ENCODE peak calls at places on chromosomes 5 and 9, in six cellular contexts. L, U, A, H, K and G are unnamed samples.

GRCh38 chr5:106172681-106173532 is 1497.8 kb downstream of the EFNA5 start:
- DNase-seq in L (no peak), K (no peak), H (no peak), A (peak), U (no peak), G (no peak)

GRCh38 chr5:453725-454481 is 10.9 kb downstream of the EXOC3 start:
- DNase-seq in H (no peak), A (no peak), L (no peak), U (peak), K (no peak), G (no peak)

GRCh38 chr9:108743426-108743825 is 112.4 kb downstream of the ACTL7B start:
- DNase-seq in L (no peak), K (no peak), A (no peak), U (no peak), H (no peak), G (no peak)

GRCh38 chr5:61641748-61642565 is 309.9 kb downstream of the ZSWIM6 start:
- DNase-seq in A (no peak), L (no peak), H (no peak), U (no peak), K (no peak), G (no peak)

GRCh38 chr9:91043786-91044185 is 242.2 kb downstream of the SYK start:
- DNase-seq in K (no peak), U (no peak), H (no peak), A (no peak), L (no peak), G (no peak)

GRCh38 chr9:133726401-133727276 is 11.5 kb downstream of the SARDH start:
- DNase-seq in U (peak), L (peak), H (peak), A (peak), K (peak), G (no peak)

GRCh38 chr9:135608294-135608998 is 30.9 kb downstream of the GLT6D1 start:
- DNase-seq in U (no peak), H (no peak), K (no peak), A (no peak), L (no peak), G (no peak)

GRCh38 chr5:167940911-167941310 is 350.5 kb upstream of the WWC1 start:
- DNase-seq in H (no peak), A (peak), K (no peak), L (no peak), U (no peak), G (no peak)

GRCh38 chr9:2234371-2234893 is 219.3 kb downstream of the SMARCA2 start:
- DNase-seq in K (peak), L (no peak), A (peak), U (no peak), H (no peak), G (no peak)

GRCh38 chr5:126403156-126403555 is 20.1 kb upstream of the GRAMD2B start:
- DNase-seq in K (no peak), A (no peak), L (no peak), H (no peak), U (no peak), G (no peak)

GRCh38 chr5:88729476-88730182 is 153.4 kb downstream of the MEF2C start:
- DNase-seq in A (peak), L (peak), K (peak), H (peak), U (peak), G (no peak)

GRCh38 chr5:103589416-103590175 is 27.0 kb upstream of the NUDT12 start:
- DNase-seq in L (no peak), K (no peak), U (no peak), H (no peak), A (peak), G (no peak)

GRCh38 chr5:69217154-69217731 is 17.4 kb upstream of the CDK7 start:
- DNase-seq in A (no peak), K (no peak), L (peak), U (peak), H (peak), G (no peak)

GRCh38 chr5:73311291-73312110 is 137.1 kb downstream of the FOXD1 start:
- DNase-seq in L (peak), A (peak), U (no peak), K (no peak), H (no peak), G (no peak)

GRCh38 chr5:57887851-57888621 is 405.4 kb upstream of the ACTBL2 start:
- DNase-seq in L (no peak), A (peak), U (peak), H (peak), K (peak), G (no peak)

GRCh38 chr5:43000198-43000840 is 39.8 kb downstream of the ANXA2R start:
- DNase-seq in A (peak), L (no peak), K (no peak), U (no peak), H (no peak), G (no peak)

GRCh38 chr5:132052520-132052919 is 7.9 kb upstream of the IL3 start:
- DNase-seq in A (no peak), U (no peak), L (no peak), H (no peak), K (no peak), G (no peak)

GRCh38 chr5:151123897-151124751 is 33.5 kb downstream of the ANXA6 start:
- DNase-seq in U (peak), K (peak), H (peak), A (peak), L (no peak), G (peak)

GRCh38 chr5:134177197-134178171 is 734 bp upstream of the SKP1 start:
- DNase-seq in L (peak), U (peak), H (peak), A (peak), K (peak), G (peak)

GRCh38 chr5:173878224-173878967 is 9.8 kb upstream of the CPEB4 start:
- DNase-seq in H (no peak), A (no peak), U (peak), L (no peak), K (peak), G (no peak)
- TF ChIP-seq POLR2A in H (no peak), A (no peak), U (no peak), L (no peak), K (no peak), G (no peak)

DNA sequence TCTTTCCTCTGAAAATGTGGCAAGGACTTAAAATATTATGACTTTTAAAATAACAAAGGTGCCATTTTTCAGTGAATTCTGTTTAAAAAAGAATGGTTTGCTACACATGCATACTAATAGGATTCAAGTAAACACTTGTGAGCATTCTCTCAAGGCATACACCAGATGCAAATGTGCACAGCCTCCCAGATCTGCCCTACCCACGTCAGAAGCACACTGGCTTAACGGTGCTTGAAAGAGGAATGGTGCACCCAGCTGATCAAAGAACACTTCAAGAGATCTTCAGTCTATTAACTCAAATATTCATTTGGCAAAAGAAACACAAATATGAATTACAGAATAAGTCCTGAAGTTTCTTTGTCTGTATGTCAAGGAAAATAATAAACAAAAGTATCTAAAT is 15.8 kb downstream of the GABRB2 start:
- DNase-seq in L (no peak), K (no peak), H (no peak), U (no peak), A (no peak), G (no peak)
- H3K27ac ChIP-seq in L (no peak), K (no peak), H (no peak), U (no peak), A (no peak), G (no peak)

DNA sequence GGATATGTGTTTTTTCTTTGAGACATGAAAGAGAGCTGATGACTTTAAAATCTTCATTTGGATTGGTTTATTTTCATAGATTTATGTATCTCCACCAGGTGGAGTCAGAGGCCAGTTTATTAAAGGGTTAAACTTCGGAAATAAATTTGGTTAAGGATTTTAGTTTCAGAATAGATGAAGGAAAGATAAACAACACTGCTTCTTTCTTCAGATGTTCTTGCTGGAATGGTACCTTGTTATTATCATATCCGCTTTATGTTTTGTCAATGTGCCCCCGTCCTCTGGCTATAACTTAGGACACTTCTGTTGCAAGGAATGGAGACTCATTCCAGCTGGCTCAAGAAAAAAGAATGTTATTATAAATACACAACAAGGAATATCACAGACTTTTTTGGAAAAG is 81.2 kb downstream of the ALDH1A1 start:
- DNase-seq in L (no peak), A (peak), U (no peak), H (no peak), K (no peak), G (no peak)
- TF ChIP-seq CTCF in L (peak), A (peak), U (peak), H (peak), K (peak), G (peak)

GRCh38 chr5:17219006-17219422 is 1.6 kb downstream of the BASP1 start:
- DNase-seq in A (no peak), H (peak), L (no peak), K (peak), U (no peak), G (no peak)
- TF ChIP-seq POLR2A in A (no peak), H (no peak), L (no peak), K (no peak), U (no peak), G (no peak)

DNA sequence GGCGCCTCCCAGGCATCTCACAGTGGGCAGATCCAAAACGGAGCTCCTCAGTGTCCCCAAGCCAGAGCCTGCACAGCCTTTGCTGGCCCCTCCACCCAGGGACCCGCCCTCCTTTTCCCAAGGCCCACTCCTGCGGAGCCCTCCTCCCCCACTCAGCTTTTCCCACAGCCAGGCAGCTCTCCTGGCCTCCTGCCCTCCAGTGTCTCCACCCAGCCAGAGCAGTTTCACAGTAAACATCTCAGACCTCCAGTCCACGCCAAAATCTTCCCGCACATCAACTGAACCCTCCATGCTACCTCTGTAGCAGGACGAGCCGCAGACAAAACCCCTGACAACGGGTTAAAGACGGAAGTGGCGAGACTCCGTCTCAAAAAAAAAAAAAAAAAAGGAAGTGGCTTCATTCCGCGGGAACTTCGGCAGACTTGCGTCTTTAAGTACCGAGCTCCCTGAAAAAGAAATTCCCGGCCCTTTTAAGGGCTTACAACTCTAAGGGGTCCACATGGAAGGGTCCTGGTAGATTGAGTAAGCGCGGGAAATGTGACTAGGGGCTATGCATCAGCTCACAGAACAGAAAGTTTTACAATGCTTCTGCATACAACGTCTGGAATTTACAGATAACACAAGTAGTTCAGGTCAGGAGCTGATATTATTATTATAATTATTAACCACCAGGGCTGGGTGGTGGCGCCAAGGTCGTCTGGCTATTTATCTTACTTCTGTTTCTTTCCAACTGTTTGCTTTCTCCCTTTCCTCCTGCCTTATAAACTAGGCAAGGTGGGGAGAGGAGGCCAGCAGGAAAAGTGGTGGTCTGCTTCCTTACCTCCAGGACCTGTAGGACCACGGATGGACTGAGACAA is 11.4 kb upstream of the GRIN1 start:
- DNase-seq in L (no peak), A (no peak), U (peak), K (no peak), H (no peak), G (no peak)
- H3K27ac ChIP-seq in L (no peak), A (no peak), U (peak), K (peak), H (peak), G (peak)